ENCODE peak calls at places on chromosome 20, in eight cellular contexts. One of them, this sample, is unnamed. For H3K36me3 and H3K27me3, the result is how much of the 10 kb centered on the place peaks cover.

GRCh38 chr20:4811661-4812181 is 90.0 kb downstream of the PRND start:
- DNase-seq in ovary: no peak
- DNase-seq in heart left ventricle: peak
- DNase-seq in tibial artery: peak
- DNase-seq in BJ: no peak
- DNase-seq in bronchial epithelial cell: no peak
- DNase-seq in mammary epithelial cell: no peak
- DNase-seq in upper lobe of right lung: peak
- DNase-seq in this sample: no peak

GRCh38 chr20:22830138-22830537 is 205.0 kb upstream of the SSTR4 start:
- DNase-seq in ovary: no peak
- DNase-seq in heart left ventricle: no peak
- DNase-seq in tibial artery: no peak
- DNase-seq in BJ: no peak
- DNase-seq in bronchial epithelial cell: no peak
- DNase-seq in mammary epithelial cell: no peak
- DNase-seq in upper lobe of right lung: no peak
- DNase-seq in this sample: no peak

GRCh38 chr20:38723069-38723981 is 961 bp upstream of the SLC32A1 start:
- DNase-seq in ovary: no peak
- DNase-seq in heart left ventricle: no peak
- DNase-seq in tibial artery: no peak
- DNase-seq in BJ: no peak
- DNase-seq in bronchial epithelial cell: no peak
- DNase-seq in mammary epithelial cell: peak
- DNase-seq in upper lobe of right lung: no peak
- DNase-seq in this sample: peak

GRCh38 chr20:57435498-57436222 is 44.5 kb downstream of the RBM38 start:
- DNase-seq in ovary: no peak
- DNase-seq in heart left ventricle: peak
- DNase-seq in tibial artery: peak
- DNase-seq in BJ: no peak
- DNase-seq in bronchial epithelial cell: peak
- DNase-seq in mammary epithelial cell: peak
- DNase-seq in upper lobe of right lung: peak
- DNase-seq in this sample: peak

GRCh38 chr20:4508773-4509172 is 212.9 kb upstream of the PRND start:
- DNase-seq in ovary: no peak
- DNase-seq in heart left ventricle: no peak
- DNase-seq in tibial artery: no peak
- DNase-seq in BJ: no peak
- DNase-seq in bronchial epithelial cell: peak
- DNase-seq in mammary epithelial cell: no peak
- DNase-seq in upper lobe of right lung: no peak
- DNase-seq in this sample: peak

GRCh38 chr20:62161347-62161746 is 17.8 kb downstream of the SS18L1 start:
- DNase-seq in ovary: no peak
- DNase-seq in heart left ventricle: no peak
- DNase-seq in tibial artery: no peak
- DNase-seq in BJ: no peak
- DNase-seq in bronchial epithelial cell: peak
- DNase-seq in mammary epithelial cell: peak
- DNase-seq in upper lobe of right lung: no peak
- DNase-seq in this sample: no peak

GRCh38 chr20:46118481-46119020 is 437 bp downstream of the CD40 start:
- DNase-seq in ovary: peak
- DNase-seq in heart left ventricle: peak
- DNase-seq in tibial artery: peak
- DNase-seq in BJ: no peak
- DNase-seq in bronchial epithelial cell: no peak
- DNase-seq in mammary epithelial cell: no peak
- DNase-seq in upper lobe of right lung: peak
- DNase-seq in this sample: peak

GRCh38 chr20:7723284-7723683 is 217.0 kb downstream of the HAO1 start:
- DNase-seq in ovary: no peak
- DNase-seq in heart left ventricle: no peak
- DNase-seq in tibial artery: no peak
- DNase-seq in BJ: no peak
- DNase-seq in bronchial epithelial cell: peak
- DNase-seq in mammary epithelial cell: peak
- DNase-seq in upper lobe of right lung: no peak
- DNase-seq in this sample: no peak

GRCh38 chr20:24046905-24047304 is 58.3 kb upstream of the GGTLC1 start:
- DNase-seq in ovary: no peak
- DNase-seq in heart left ventricle: no peak
- DNase-seq in tibial artery: no peak
- DNase-seq in BJ: no peak
- DNase-seq in bronchial epithelial cell: peak
- DNase-seq in mammary epithelial cell: no peak
- DNase-seq in upper lobe of right lung: no peak
- DNase-seq in this sample: no peak

GRCh38 chr20:38298768-38299288 is 5.1 kb upstream of the BPI start:
- DNase-seq in ovary: peak
- DNase-seq in heart left ventricle: peak
- DNase-seq in tibial artery: peak
- DNase-seq in BJ: no peak
- DNase-seq in bronchial epithelial cell: peak
- DNase-seq in mammary epithelial cell: peak
- DNase-seq in upper lobe of right lung: peak
- DNase-seq in this sample: no peak

DNA sequence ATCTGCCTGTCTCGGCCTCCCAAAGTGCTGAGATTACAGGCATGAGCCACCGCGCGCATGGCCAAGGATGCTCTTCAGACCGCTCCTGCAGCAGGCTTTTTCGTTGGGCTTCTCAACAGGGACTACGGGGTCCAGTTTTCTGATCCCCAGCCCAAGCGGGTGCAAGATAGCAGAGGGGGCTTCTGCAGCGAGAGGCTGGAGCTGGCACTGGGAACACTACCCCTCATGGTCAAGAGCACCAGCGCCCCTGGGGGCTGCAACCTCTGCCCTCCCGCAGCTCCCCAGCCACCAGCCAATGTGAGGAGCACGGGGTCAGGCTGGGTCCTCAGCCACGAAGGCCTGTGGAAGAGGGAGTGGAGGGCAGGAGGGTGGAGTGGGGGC is 6.0 kb downstream of the CTSZ start:
- DNase-seq in ovary: no peak
- DNase-seq in heart left ventricle: no peak
- DNase-seq in tibial artery: no peak
- DNase-seq in BJ: no peak
- DNase-seq in bronchial epithelial cell: no peak
- DNase-seq in mammary epithelial cell: no peak
- DNase-seq in upper lobe of right lung: no peak
- DNase-seq in this sample: no peak
- H3K36me3 ChIP-seq in ovary: under half
- H3K36me3 ChIP-seq in heart left ventricle: half or more
- H3K36me3 ChIP-seq in tibial artery: half or more
- H3K36me3 ChIP-seq in BJ: under half
- H3K36me3 ChIP-seq in bronchial epithelial cell: under half
- H3K36me3 ChIP-seq in mammary epithelial cell: under half
- H3K36me3 ChIP-seq in upper lobe of right lung: half or more
- H3K36me3 ChIP-seq in this sample: under half

GRCh38 chr20:64244870-64245603 is 10.5 kb upstream of the PCMTD2 start:
- DNase-seq in ovary: no peak
- DNase-seq in heart left ventricle: no peak
- DNase-seq in tibial artery: no peak
- DNase-seq in BJ: no peak
- DNase-seq in bronchial epithelial cell: no peak
- DNase-seq in mammary epithelial cell: no peak
- DNase-seq in upper lobe of right lung: no peak
- DNase-seq in this sample: peak

GRCh38 chr20:64245746-64246595 is 9.6 kb upstream of the PCMTD2 start:
- DNase-seq in ovary: no peak
- DNase-seq in heart left ventricle: no peak
- DNase-seq in tibial artery: no peak
- DNase-seq in BJ: no peak
- DNase-seq in bronchial epithelial cell: no peak
- DNase-seq in mammary epithelial cell: no peak
- DNase-seq in upper lobe of right lung: no peak
- DNase-seq in this sample: no peak

GRCh38 chr20:64247970-64248841 is 7.3 kb upstream of the PCMTD2 start:
- DNase-seq in ovary: no peak
- DNase-seq in heart left ventricle: no peak
- DNase-seq in tibial artery: peak
- DNase-seq in BJ: no peak
- DNase-seq in bronchial epithelial cell: no peak
- DNase-seq in mammary epithelial cell: no peak
- DNase-seq in upper lobe of right lung: peak
- DNase-seq in this sample: peak

GRCh38 chr20:64246616-64247311 is 8.8 kb upstream of the PCMTD2 start:
- DNase-seq in ovary: no peak
- DNase-seq in heart left ventricle: no peak
- DNase-seq in tibial artery: no peak
- DNase-seq in BJ: no peak
- DNase-seq in bronchial epithelial cell: no peak
- DNase-seq in mammary epithelial cell: no peak
- DNase-seq in upper lobe of right lung: peak
- DNase-seq in this sample: peak

GRCh38 chr20:64247312-64247627 is 8.3 kb upstream of the PCMTD2 start:
- DNase-seq in ovary: no peak
- DNase-seq in heart left ventricle: no peak
- DNase-seq in tibial artery: peak
- DNase-seq in BJ: no peak
- DNase-seq in bronchial epithelial cell: no peak
- DNase-seq in mammary epithelial cell: no peak
- DNase-seq in upper lobe of right lung: no peak
- DNase-seq in this sample: peak
- H3K27me3 ChIP-seq in ovary: under half
- H3K27me3 ChIP-seq in heart left ventricle: under half
- H3K27me3 ChIP-seq in tibial artery: under half
- H3K27me3 ChIP-seq in BJ: under half
- H3K27me3 ChIP-seq in bronchial epithelial cell: under half
- H3K27me3 ChIP-seq in mammary epithelial cell: under half
- H3K27me3 ChIP-seq in upper lobe of right lung: under half
- H3K27me3 ChIP-seq in this sample: under half

DNA sequence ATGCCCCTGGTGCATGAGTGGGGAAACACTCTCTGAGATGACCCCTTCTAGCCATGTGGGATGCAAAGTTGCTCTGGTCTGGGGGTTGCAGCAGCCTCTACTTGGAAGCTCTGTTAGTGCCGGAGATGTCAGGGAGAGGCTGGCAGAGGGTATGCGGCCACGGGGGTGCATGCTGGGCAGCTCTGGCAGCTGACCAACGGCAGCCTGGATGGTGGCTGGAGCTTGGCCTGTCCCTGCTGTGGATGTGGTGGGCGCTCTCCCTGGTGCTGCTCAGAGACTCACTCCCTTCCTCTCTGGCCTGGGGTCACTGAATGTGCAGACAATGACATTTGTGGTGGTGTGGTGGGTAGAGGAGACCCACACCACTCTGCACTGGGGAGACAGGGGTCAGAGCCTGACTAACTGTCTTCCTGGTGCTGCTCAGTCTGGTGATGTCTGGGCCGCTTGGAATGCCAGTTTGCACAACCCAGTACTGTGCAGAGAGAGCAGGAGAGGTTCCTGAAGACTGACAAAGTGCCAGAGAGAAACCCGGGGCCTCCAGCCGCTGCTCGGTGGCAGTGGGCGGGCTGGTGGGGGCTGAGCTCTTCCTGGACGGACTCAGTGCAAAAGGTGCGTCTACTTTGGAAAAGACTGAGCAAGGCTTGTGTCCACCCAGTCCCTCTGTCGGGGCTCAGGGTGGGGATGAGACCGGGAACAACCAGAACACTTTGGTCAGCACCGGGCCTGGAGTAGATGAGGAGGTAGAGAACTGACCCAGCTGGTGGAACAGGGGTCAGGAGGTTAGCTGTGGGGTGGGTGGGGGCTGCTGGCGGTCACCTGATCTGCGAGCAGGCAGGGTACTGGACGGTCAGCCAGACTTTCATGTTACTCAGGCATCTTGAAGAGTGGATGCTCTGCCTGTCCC is 2.7 kb downstream of the MYT1 start:
- DNase-seq in ovary: no peak
- DNase-seq in heart left ventricle: no peak
- DNase-seq in tibial artery: no peak
- DNase-seq in BJ: no peak
- DNase-seq in bronchial epithelial cell: no peak
- DNase-seq in mammary epithelial cell: no peak
- DNase-seq in upper lobe of right lung: no peak
- DNase-seq in this sample: peak
- H3K4me3 ChIP-seq in ovary: no peak
- H3K4me3 ChIP-seq in heart left ventricle: no peak
- H3K4me3 ChIP-seq in tibial artery: no peak
- H3K4me3 ChIP-seq in BJ: no peak
- H3K4me3 ChIP-seq in bronchial epithelial cell: no peak
- H3K4me3 ChIP-seq in mammary epithelial cell: no peak
- H3K4me3 ChIP-seq in upper lobe of right lung: no peak
- H3K4me3 ChIP-seq in this sample: no peak

DNA sequence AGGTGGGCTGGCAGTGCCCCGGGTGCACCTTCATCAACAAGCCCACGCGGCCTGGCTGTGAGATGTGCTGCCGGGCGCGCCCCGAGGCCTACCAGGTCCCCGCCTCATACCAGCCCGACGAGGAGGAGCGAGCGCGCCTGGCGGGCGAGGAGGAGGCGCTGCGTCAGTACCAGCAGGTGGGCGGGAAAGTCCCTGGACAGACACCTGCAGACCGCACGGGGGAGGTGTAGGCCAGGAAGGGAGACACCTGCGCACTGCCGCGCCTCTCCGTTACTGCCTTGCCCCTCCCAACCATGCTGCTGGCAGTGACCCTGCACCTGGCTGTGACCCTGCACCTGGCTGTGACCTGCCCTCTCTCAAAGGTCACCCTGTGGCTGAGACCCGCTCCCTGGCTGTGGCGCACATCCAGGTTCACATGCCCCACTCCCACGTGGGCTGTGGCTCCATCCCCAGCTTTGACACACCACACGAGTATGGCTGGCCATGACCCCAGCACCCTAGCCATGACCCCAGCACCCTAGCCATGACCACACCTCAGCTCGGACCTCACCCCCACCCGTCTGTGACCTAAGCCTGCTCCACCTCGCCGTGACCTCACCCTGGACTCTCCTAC is 11.6 kb downstream of the RBCK1 start:
- DNase-seq in ovary: no peak
- DNase-seq in heart left ventricle: no peak
- DNase-seq in tibial artery: peak
- DNase-seq in BJ: no peak
- DNase-seq in bronchial epithelial cell: no peak
- DNase-seq in mammary epithelial cell: peak
- DNase-seq in upper lobe of right lung: no peak
- DNase-seq in this sample: peak
- H3K36me3 ChIP-seq in ovary: under half
- H3K36me3 ChIP-seq in heart left ventricle: half or more
- H3K36me3 ChIP-seq in tibial artery: half or more
- H3K36me3 ChIP-seq in BJ: under half
- H3K36me3 ChIP-seq in bronchial epithelial cell: half or more
- H3K36me3 ChIP-seq in mammary epithelial cell: under half
- H3K36me3 ChIP-seq in upper lobe of right lung: half or more
- H3K36me3 ChIP-seq in this sample: under half

DNA sequence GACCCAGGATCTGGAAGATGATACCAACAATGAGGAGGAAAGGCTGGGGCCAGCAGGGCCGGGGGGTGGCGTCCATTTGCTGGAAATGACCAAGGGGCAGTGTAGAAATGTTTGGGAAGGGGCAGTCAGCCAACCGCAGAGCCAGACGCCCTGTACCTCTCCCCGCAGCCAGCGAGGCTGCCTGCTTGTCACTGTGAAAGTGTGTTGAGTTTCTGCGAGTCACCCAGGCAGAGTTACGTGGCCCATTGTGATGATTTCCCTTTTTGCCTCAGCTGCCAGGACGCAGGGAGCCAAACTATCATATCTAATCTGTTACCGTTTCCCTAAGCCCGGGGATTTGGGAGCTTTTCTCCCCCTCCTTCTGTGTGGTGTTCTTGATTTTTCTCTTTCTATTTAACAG is 67.9 kb upstream of the APCDD1L start:
- DNase-seq in ovary: no peak
- DNase-seq in heart left ventricle: no peak
- DNase-seq in tibial artery: peak
- DNase-seq in BJ: no peak
- DNase-seq in bronchial epithelial cell: peak
- DNase-seq in mammary epithelial cell: no peak
- DNase-seq in upper lobe of right lung: no peak
- DNase-seq in this sample: no peak
- H3K27me3 ChIP-seq in ovary: under half
- H3K27me3 ChIP-seq in heart left ventricle: under half
- H3K27me3 ChIP-seq in tibial artery: under half
- H3K27me3 ChIP-seq in BJ: under half
- H3K27me3 ChIP-seq in bronchial epithelial cell: under half
- H3K27me3 ChIP-seq in mammary epithelial cell: under half
- H3K27me3 ChIP-seq in upper lobe of right lung: under half
- H3K27me3 ChIP-seq in this sample: under half

This sample was measured in H7.